ENCODE peak calls at places on chromosomes 2 and 18, in seven cellular contexts. One of them, this sample, is unnamed.

GRCh38 chr2:189104926-189105325 is 74.6 kb downstream of the COL5A2 start:
- DNase-seq in transverse colon: no peak
- DNase-seq in heart left ventricle: no peak
- DNase-seq in CD4-positive, alpha-beta T cell: no peak
- DNase-seq in brain microvascular endothelial cell: no peak
- DNase-seq in substantia nigra: no peak
- DNase-seq in neural progenitor cell: no peak
- DNase-seq in this sample: no peak

GRCh38 chr2:241773511-241774418 is 2.9 kb upstream of the GAL3ST2 start:
- DNase-seq in CD4-positive, alpha-beta T cell: no peak
- DNase-seq in transverse colon: peak
- DNase-seq in heart left ventricle: no peak
- DNase-seq in brain microvascular endothelial cell: no peak
- DNase-seq in substantia nigra: no peak
- DNase-seq in neural progenitor cell: no peak
- DNase-seq in this sample: no peak

GRCh38 chr18:79964330-79965118 is at the start of gene HSBP1L1:
- DNase-seq in neural progenitor cell: peak
- DNase-seq in substantia nigra: no peak
- DNase-seq in heart left ventricle: peak
- DNase-seq in CD4-positive, alpha-beta T cell: peak
- DNase-seq in brain microvascular endothelial cell: no peak
- DNase-seq in transverse colon: peak
- DNase-seq in this sample: peak

GRCh38 chr2:8469709-8470493 is 212.0 kb upstream of the ID2 start:
- DNase-seq in heart left ventricle: no peak
- DNase-seq in brain microvascular endothelial cell: no peak
- DNase-seq in transverse colon: no peak
- DNase-seq in neural progenitor cell: no peak
- DNase-seq in CD4-positive, alpha-beta T cell: no peak
- DNase-seq in substantia nigra: no peak
- DNase-seq in this sample: no peak

GRCh38 chr2:148876589-148877402 is 1.8 kb downstream of the KIF5C start:
- DNase-seq in substantia nigra: peak
- DNase-seq in neural progenitor cell: peak
- DNase-seq in transverse colon: peak
- DNase-seq in brain microvascular endothelial cell: no peak
- DNase-seq in heart left ventricle: no peak
- DNase-seq in CD4-positive, alpha-beta T cell: peak
- DNase-seq in this sample: peak

GRCh38 chr18:22723741-22724140 is 209.4 kb upstream of the RBBP8 start:
- DNase-seq in CD4-positive, alpha-beta T cell: no peak
- DNase-seq in transverse colon: no peak
- DNase-seq in substantia nigra: no peak
- DNase-seq in brain microvascular endothelial cell: no peak
- DNase-seq in heart left ventricle: no peak
- DNase-seq in neural progenitor cell: no peak
- DNase-seq in this sample: no peak

GRCh38 chr18:79583984-79584401 is 95.6 kb upstream of the CTDP1 start:
- DNase-seq in heart left ventricle: peak
- DNase-seq in brain microvascular endothelial cell: no peak
- DNase-seq in neural progenitor cell: no peak
- DNase-seq in transverse colon: peak
- DNase-seq in CD4-positive, alpha-beta T cell: no peak
- DNase-seq in substantia nigra: no peak
- DNase-seq in this sample: no peak

GRCh38 chr2:112433932-112434730 is 686 bp upstream of the RGPD8 start:
- DNase-seq in transverse colon: no peak
- DNase-seq in substantia nigra: no peak
- DNase-seq in heart left ventricle: no peak
- DNase-seq in neural progenitor cell: no peak
- DNase-seq in brain microvascular endothelial cell: no peak
- DNase-seq in CD4-positive, alpha-beta T cell: no peak
- DNase-seq in this sample: no peak

GRCh38 chr2:177929662-177930522 is 142.7 kb downstream of the PDE11A start:
- DNase-seq in heart left ventricle: no peak
- DNase-seq in transverse colon: no peak
- DNase-seq in CD4-positive, alpha-beta T cell: no peak
- DNase-seq in neural progenitor cell: no peak
- DNase-seq in brain microvascular endothelial cell: no peak
- DNase-seq in substantia nigra: no peak
- DNase-seq in this sample: no peak

GRCh38 chr2:236675526-236675925 is 105.9 kb downstream of the ACKR3 start:
- DNase-seq in neural progenitor cell: no peak
- DNase-seq in CD4-positive, alpha-beta T cell: no peak
- DNase-seq in transverse colon: no peak
- DNase-seq in substantia nigra: no peak
- DNase-seq in heart left ventricle: no peak
- DNase-seq in brain microvascular endothelial cell: no peak
- DNase-seq in this sample: no peak

GRCh38 chr2:112920923-112921532 is 10.1 kb downstream of the IL37 start:
- DNase-seq in heart left ventricle: no peak
- DNase-seq in substantia nigra: no peak
- DNase-seq in brain microvascular endothelial cell: peak
- DNase-seq in CD4-positive, alpha-beta T cell: no peak
- DNase-seq in transverse colon: no peak
- DNase-seq in neural progenitor cell: no peak
- DNase-seq in this sample: no peak

GRCh38 chr2:178404380-178404767 is 46.6 kb downstream of the PRKRA start:
- DNase-seq in heart left ventricle: no peak
- DNase-seq in CD4-positive, alpha-beta T cell: no peak
- DNase-seq in brain microvascular endothelial cell: peak
- DNase-seq in neural progenitor cell: no peak
- DNase-seq in substantia nigra: no peak
- DNase-seq in transverse colon: peak
- DNase-seq in this sample: no peak

GRCh38 chr2:127047054-127047453 is 59.9 kb downstream of the BIN1 start:
- DNase-seq in transverse colon: no peak
- DNase-seq in substantia nigra: no peak
- DNase-seq in brain microvascular endothelial cell: no peak
- DNase-seq in neural progenitor cell: no peak
- DNase-seq in heart left ventricle: no peak
- DNase-seq in CD4-positive, alpha-beta T cell: no peak
- DNase-seq in this sample: no peak

GRCh38 chr2:170928036-170928823 is 823 bp upstream of the GORASP2 start:
- DNase-seq in heart left ventricle: peak
- DNase-seq in brain microvascular endothelial cell: no peak
- DNase-seq in substantia nigra: no peak
- DNase-seq in CD4-positive, alpha-beta T cell: no peak
- DNase-seq in transverse colon: no peak
- DNase-seq in neural progenitor cell: peak
- DNase-seq in this sample: peak

GRCh38 chr2:41963661-41964525 is 83.9 kb upstream of the PKDCC start:
- DNase-seq in neural progenitor cell: peak
- DNase-seq in brain microvascular endothelial cell: no peak
- DNase-seq in CD4-positive, alpha-beta T cell: no peak
- DNase-seq in substantia nigra: no peak
- DNase-seq in heart left ventricle: no peak
- DNase-seq in transverse colon: peak
- DNase-seq in this sample: peak

GRCh38 chr18:69383191-69383590 is 17.5 kb upstream of the DOK6 start:
- DNase-seq in substantia nigra: no peak
- DNase-seq in heart left ventricle: no peak
- DNase-seq in CD4-positive, alpha-beta T cell: no peak
- DNase-seq in brain microvascular endothelial cell: no peak
- DNase-seq in neural progenitor cell: no peak
- DNase-seq in transverse colon: no peak
- DNase-seq in this sample: no peak

GRCh38 chr18:35625232-35625631 is 43.7 kb downstream of the GALNT1 start:
- DNase-seq in brain microvascular endothelial cell: no peak
- DNase-seq in neural progenitor cell: no peak
- DNase-seq in substantia nigra: no peak
- DNase-seq in CD4-positive, alpha-beta T cell: no peak
- DNase-seq in heart left ventricle: no peak
- DNase-seq in transverse colon: no peak
- DNase-seq in this sample: no peak

GRCh38 chr2:52934354-52934898 is 833.2 kb upstream of the CHAC2 start:
- DNase-seq in brain microvascular endothelial cell: peak
- DNase-seq in CD4-positive, alpha-beta T cell: no peak
- DNase-seq in transverse colon: no peak
- DNase-seq in neural progenitor cell: no peak
- DNase-seq in substantia nigra: no peak
- DNase-seq in heart left ventricle: no peak
- DNase-seq in this sample: no peak

GRCh38 chr18:37661478-37661877 is 95.9 kb upstream of the CELF4 start:
- DNase-seq in substantia nigra: no peak
- DNase-seq in CD4-positive, alpha-beta T cell: no peak
- DNase-seq in transverse colon: no peak
- DNase-seq in brain microvascular endothelial cell: no peak
- DNase-seq in heart left ventricle: no peak
- DNase-seq in neural progenitor cell: no peak
- DNase-seq in this sample: no peak

GRCh38 chr2:236240228-236240990 is 23.8 kb downstream of the ASB18 start:
- DNase-seq in heart left ventricle: peak
- DNase-seq in transverse colon: no peak
- DNase-seq in brain microvascular endothelial cell: peak
- DNase-seq in substantia nigra: no peak
- DNase-seq in neural progenitor cell: peak
- DNase-seq in CD4-positive, alpha-beta T cell: no peak
- DNase-seq in this sample: no peak

GRCh38 chr2:135798275-135798705 is 38.7 kb downstream of the LCT start:
- DNase-seq in transverse colon: no peak
- DNase-seq in heart left ventricle: no peak
- DNase-seq in CD4-positive, alpha-beta T cell: no peak
- DNase-seq in substantia nigra: no peak
- DNase-seq in neural progenitor cell: no peak
- DNase-seq in brain microvascular endothelial cell: no peak
- DNase-seq in this sample: no peak

GRCh38 chr2:201808070-201808469 is 1.7 kb downstream of the CDK15 start:
- DNase-seq in transverse colon: no peak
- DNase-seq in substantia nigra: no peak
- DNase-seq in CD4-positive, alpha-beta T cell: no peak
- DNase-seq in neural progenitor cell: no peak
- DNase-seq in heart left ventricle: no peak
- DNase-seq in brain microvascular endothelial cell: no peak
- DNase-seq in this sample: no peak

GRCh38 chr2:238875531-238876231 is 27.8 kb downstream of the TWIST2 start:
- DNase-seq in heart left ventricle: peak
- DNase-seq in transverse colon: no peak
- DNase-seq in neural progenitor cell: no peak
- DNase-seq in substantia nigra: no peak
- DNase-seq in brain microvascular endothelial cell: no peak
- DNase-seq in CD4-positive, alpha-beta T cell: no peak
- DNase-seq in this sample: no peak
- H3K27ac ChIP-seq in heart left ventricle: no peak
- H3K27ac ChIP-seq in transverse colon: no peak
- H3K27ac ChIP-seq in neural progenitor cell: no peak
- H3K27ac ChIP-seq in substantia nigra: no peak
- H3K27ac ChIP-seq in brain microvascular endothelial cell: no peak
- H3K27ac ChIP-seq in CD4-positive, alpha-beta T cell: no peak
- H3K27ac ChIP-seq in this sample: peak

GRCh38 chr2:191170301-191170636 is 19.5 kb upstream of the STAT4 start:
- DNase-seq in CD4-positive, alpha-beta T cell: no peak
- DNase-seq in brain microvascular endothelial cell: no peak
- DNase-seq in heart left ventricle: no peak
- DNase-seq in substantia nigra: no peak
- DNase-seq in transverse colon: no peak
- DNase-seq in neural progenitor cell: no peak
- DNase-seq in this sample: no peak
- H3K27ac ChIP-seq in CD4-positive, alpha-beta T cell: no peak
- H3K27ac ChIP-seq in brain microvascular endothelial cell: no peak
- H3K27ac ChIP-seq in heart left ventricle: no peak
- H3K27ac ChIP-seq in substantia nigra: no peak
- H3K27ac ChIP-seq in transverse colon: no peak
- H3K27ac ChIP-seq in neural progenitor cell: no peak
- H3K27ac ChIP-seq in this sample: no peak

GRCh38 chr2:55089716-55090115 is 39.5 kb upstream of the RTN4 start:
- DNase-seq in neural progenitor cell: no peak
- DNase-seq in brain microvascular endothelial cell: no peak
- DNase-seq in heart left ventricle: no peak
- DNase-seq in substantia nigra: no peak
- DNase-seq in CD4-positive, alpha-beta T cell: no peak
- DNase-seq in transverse colon: no peak
- DNase-seq in this sample: no peak

GRCh38 chr2:55093381-55093780 is 43.1 kb upstream of the RTN4 start:
- DNase-seq in transverse colon: no peak
- DNase-seq in CD4-positive, alpha-beta T cell: no peak
- DNase-seq in substantia nigra: no peak
- DNase-seq in neural progenitor cell: no peak
- DNase-seq in brain microvascular endothelial cell: peak
- DNase-seq in heart left ventricle: no peak
- DNase-seq in this sample: no peak

GRCh38 chr2:55088400-55088799 is 38.1 kb upstream of the RTN4 start:
- DNase-seq in CD4-positive, alpha-beta T cell: no peak
- DNase-seq in transverse colon: no peak
- DNase-seq in neural progenitor cell: no peak
- DNase-seq in substantia nigra: no peak
- DNase-seq in heart left ventricle: no peak
- DNase-seq in brain microvascular endothelial cell: no peak
- DNase-seq in this sample: no peak

GRCh38 chr2:55092439-55092838 is 42.2 kb upstream of the RTN4 start:
- DNase-seq in transverse colon: peak
- DNase-seq in brain microvascular endothelial cell: no peak
- DNase-seq in CD4-positive, alpha-beta T cell: no peak
- DNase-seq in heart left ventricle: no peak
- DNase-seq in substantia nigra: no peak
- DNase-seq in neural progenitor cell: no peak
- DNase-seq in this sample: no peak

DNA sequence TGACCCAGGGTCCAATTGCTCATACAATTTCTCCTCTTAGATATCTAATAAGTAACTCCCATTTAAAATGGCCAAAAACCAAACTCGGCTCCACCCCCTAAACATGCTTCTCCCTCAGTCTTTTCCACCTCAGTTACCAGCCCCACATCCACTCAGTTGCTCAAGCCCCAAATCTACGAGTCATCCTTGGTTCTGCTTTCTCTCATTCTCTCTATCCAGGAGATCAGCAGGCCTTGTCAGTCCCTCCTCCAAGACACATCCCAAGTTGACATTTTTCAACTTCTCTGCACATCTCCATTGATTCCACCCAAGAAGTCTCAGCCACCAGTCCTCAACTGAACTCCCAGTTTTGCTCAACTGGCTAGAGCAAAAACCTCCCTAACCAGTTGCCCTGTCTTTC is 40.5 kb upstream of the RTN4 start:
- DNase-seq in heart left ventricle: no peak
- DNase-seq in neural progenitor cell: no peak
- DNase-seq in CD4-positive, alpha-beta T cell: no peak
- DNase-seq in substantia nigra: no peak
- DNase-seq in brain microvascular endothelial cell: no peak
- DNase-seq in transverse colon: no peak
- DNase-seq in this sample: no peak
- H3K27ac ChIP-seq in heart left ventricle: no peak
- H3K27ac ChIP-seq in neural progenitor cell: no peak
- H3K27ac ChIP-seq in CD4-positive, alpha-beta T cell: no peak
- H3K27ac ChIP-seq in substantia nigra: no peak
- H3K27ac ChIP-seq in brain microvascular endothelial cell: no peak
- H3K27ac ChIP-seq in transverse colon: no peak
- H3K27ac ChIP-seq in this sample: no peak

GRCh38 chr2:117519238-117519637 is 295.3 kb upstream of the DDX18 start:
- DNase-seq in CD4-positive, alpha-beta T cell: no peak
- DNase-seq in neural progenitor cell: no peak
- DNase-seq in substantia nigra: no peak
- DNase-seq in transverse colon: no peak
- DNase-seq in brain microvascular endothelial cell: no peak
- DNase-seq in heart left ventricle: no peak
- DNase-seq in this sample: no peak

DNA sequence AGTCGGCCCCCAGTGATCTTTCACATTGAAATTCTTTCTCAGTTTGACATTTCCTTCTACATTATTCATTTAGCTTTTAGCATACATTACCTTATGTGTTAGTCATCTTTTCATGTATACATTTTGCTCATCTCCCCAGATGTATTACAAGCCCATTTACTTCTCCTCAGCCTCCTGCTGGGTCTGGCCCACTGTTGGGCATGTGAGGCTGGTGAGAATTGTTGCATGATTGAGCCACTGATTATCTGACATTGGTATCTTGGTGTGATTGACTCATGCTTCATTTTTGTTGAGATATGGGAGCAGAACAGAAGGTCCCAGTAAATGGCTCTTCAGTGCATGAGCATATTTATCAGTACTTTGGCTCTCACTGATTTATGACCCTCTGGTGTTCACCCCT is 300.1 kb upstream of the DDX18 start:
- DNase-seq in heart left ventricle: no peak
- DNase-seq in transverse colon: no peak
- DNase-seq in substantia nigra: no peak
- DNase-seq in CD4-positive, alpha-beta T cell: no peak
- DNase-seq in neural progenitor cell: no peak
- DNase-seq in brain microvascular endothelial cell: no peak
- DNase-seq in this sample: no peak
- H3K27ac ChIP-seq in heart left ventricle: no peak
- H3K27ac ChIP-seq in transverse colon: no peak
- H3K27ac ChIP-seq in substantia nigra: no peak
- H3K27ac ChIP-seq in CD4-positive, alpha-beta T cell: no peak
- H3K27ac ChIP-seq in neural progenitor cell: no peak
- H3K27ac ChIP-seq in brain microvascular endothelial cell: no peak
- H3K27ac ChIP-seq in this sample: no peak